ENCODE peak calls at places on chromosomes 4 and X, in five cellular contexts. One of them, this sample, is unnamed.

GRCh38 chrX:1398431-1399340 is 6.8 kb upstream of the SLC25A6 start:
- DNase-seq in AG08395: no peak
- DNase-seq in T-cell: no peak
- DNase-seq in CD4-positive, alpha-beta T cell: no peak
- DNase-seq in midbrain: no peak
- DNase-seq in this sample: no peak

GRCh38 chr4:25123236-25123635 is 37.0 kb downstream of the SEPSECS start:
- DNase-seq in midbrain: no peak
- DNase-seq in AG08395: no peak
- DNase-seq in CD4-positive, alpha-beta T cell: no peak
- DNase-seq in T-cell: no peak
- DNase-seq in this sample: no peak

GRCh38 chrX:54357414-54358377 is at the start of gene WNK3:
- DNase-seq in T-cell: no peak
- DNase-seq in CD4-positive, alpha-beta T cell: peak
- DNase-seq in midbrain: peak
- DNase-seq in AG08395: peak
- DNase-seq in this sample: no peak

GRCh38 chr4:3039706-3040366 is 34.5 kb downstream of the HTT-AS start:
- DNase-seq in midbrain: no peak
- DNase-seq in CD4-positive, alpha-beta T cell: no peak
- DNase-seq in AG08395: no peak
- DNase-seq in T-cell: no peak
- DNase-seq in this sample: no peak

GRCh38 chr4:3227878-3228675 is 20.9 kb upstream of the MSANTD1 start:
- DNase-seq in AG08395: peak
- DNase-seq in CD4-positive, alpha-beta T cell: no peak
- DNase-seq in T-cell: no peak
- DNase-seq in midbrain: no peak
- DNase-seq in this sample: no peak

GRCh38 chr4:14850374-14851097 is 151.7 kb upstream of the CPEB2 start:
- DNase-seq in midbrain: no peak
- DNase-seq in CD4-positive, alpha-beta T cell: no peak
- DNase-seq in T-cell: no peak
- DNase-seq in AG08395: no peak
- DNase-seq in this sample: no peak

GRCh38 chr4:183422962-183423653 is 21.3 kb upstream of the CDKN2AIP start:
- DNase-seq in CD4-positive, alpha-beta T cell: no peak
- DNase-seq in AG08395: peak
- DNase-seq in midbrain: no peak
- DNase-seq in T-cell: no peak
- DNase-seq in this sample: no peak

GRCh38 chr4:181821039-181822004 is 421.9 kb upstream of the TENM3 start:
- DNase-seq in AG08395: peak
- DNase-seq in midbrain: no peak
- DNase-seq in T-cell: no peak
- DNase-seq in CD4-positive, alpha-beta T cell: no peak
- DNase-seq in this sample: no peak

GRCh38 chr4:98657531-98658286 is 702 bp downstream of the TSPAN5 start:
- DNase-seq in CD4-positive, alpha-beta T cell: no peak
- DNase-seq in midbrain: peak
- DNase-seq in T-cell: no peak
- DNase-seq in AG08395: peak
- DNase-seq in this sample: peak

GRCh38 chr4:175639346-175639745 is 172.7 kb downstream of the GPM6A start:
- DNase-seq in CD4-positive, alpha-beta T cell: no peak
- DNase-seq in midbrain: no peak
- DNase-seq in T-cell: no peak
- DNase-seq in AG08395: no peak
- DNase-seq in this sample: no peak

GRCh38 chr4:18398661-18399060 is 377.1 kb upstream of the LCORL start:
- DNase-seq in T-cell: no peak
- DNase-seq in midbrain: no peak
- DNase-seq in AG08395: no peak
- DNase-seq in CD4-positive, alpha-beta T cell: no peak
- DNase-seq in this sample: no peak

GRCh38 chr4:184385705-184386141 is 88.6 kb downstream of the IRF2 start:
- DNase-seq in T-cell: no peak
- DNase-seq in CD4-positive, alpha-beta T cell: no peak
- DNase-seq in midbrain: peak
- DNase-seq in AG08395: no peak
- DNase-seq in this sample: no peak

GRCh38 chrX:103274284-103274683 is 2.3 kb downstream of the TCEAL5 start:
- DNase-seq in AG08395: no peak
- DNase-seq in T-cell: no peak
- DNase-seq in midbrain: no peak
- DNase-seq in CD4-positive, alpha-beta T cell: no peak
- DNase-seq in this sample: no peak

GRCh38 chr4:63700569-63700968 is 708.7 kb downstream of the TECRL start:
- DNase-seq in CD4-positive, alpha-beta T cell: no peak
- DNase-seq in midbrain: no peak
- DNase-seq in AG08395: no peak
- DNase-seq in T-cell: no peak
- DNase-seq in this sample: no peak

GRCh38 chr4:73277201-73277600 is 18.6 kb upstream of the ANKRD17 start:
- DNase-seq in midbrain: no peak
- DNase-seq in AG08395: no peak
- DNase-seq in CD4-positive, alpha-beta T cell: no peak
- DNase-seq in T-cell: no peak
- DNase-seq in this sample: no peak

GRCh38 chrX:131812847-131813825 is 210.0 kb upstream of the STK26 start:
- DNase-seq in CD4-positive, alpha-beta T cell: peak
- DNase-seq in AG08395: peak
- DNase-seq in T-cell: peak
- DNase-seq in midbrain: peak
- DNase-seq in this sample: peak

GRCh38 chr4:93730251-93730650 is 98.3 kb upstream of the ATOH1 start:
- DNase-seq in AG08395: no peak
- DNase-seq in CD4-positive, alpha-beta T cell: no peak
- DNase-seq in T-cell: no peak
- DNase-seq in midbrain: no peak
- DNase-seq in this sample: no peak

This sample was measured in effector memory CD8-positive, alpha-beta T cell.